ENCODE peak calls at places on chromosomes 13 and 19, in eight cellular contexts. G is Calu3, F is heart right ventricle, M is neural progenitor cell, Y is progenitor cell of endocrine pancreas, R is pancreas, V is sigmoid colon, K is fibroblast of the aortic adventitia. U is an unnamed sample.

GRCh38 chr13:107969551-107969950 is 245.8 kb downstream of the LIG4 start:
- DNase-seq in G (no peak), F (no peak), M (no peak), Y (no peak), R (no peak), V (no peak), K (no peak), U (no peak)

GRCh38 chr19:46180701-46181385 is 32.8 kb downstream of the IGFL2 start:
- DNase-seq in G (no peak), F (no peak), M (no peak), Y (no peak), R (no peak), V (no peak), K (peak), U (no peak)

GRCh38 chr19:56765107-56765506 is 75.4 kb downstream of the PEG3 start:
- DNase-seq in G (no peak), F (peak), M (no peak), Y (no peak), R (peak), V (peak), K (no peak), U (no peak)

GRCh38 chr19:16851031-16851712 is 22.0 kb downstream of the SIN3B start:
- DNase-seq in G (no peak), F (no peak), M (no peak), Y (no peak), R (no peak), V (no peak), K (no peak), U (no peak)

GRCh38 chr13:46797468-46798237 is 692 bp upstream of the ESD start:
- DNase-seq in G (no peak), F (no peak), M (peak), Y (no peak), R (no peak), V (no peak), K (no peak), U (no peak)

GRCh38 chr19:296476-297225 is 5.4 kb upstream of the PLPP2 start:
- DNase-seq in G (no peak), F (no peak), M (no peak), Y (no peak), R (no peak), V (peak), K (no peak), U (no peak)

GRCh38 chr13:113973218-113974164 is at the start of gene C13orf46:
- DNase-seq in G (no peak), F (no peak), M (no peak), Y (no peak), R (peak), V (peak), K (no peak), U (peak)

GRCh38 chr13:50715402-50716146 is 127.9 kb downstream of the DLEU7 start:
- DNase-seq in G (no peak), F (peak), M (no peak), Y (no peak), R (no peak), V (peak), K (no peak), U (no peak)

GRCh38 chr19:50478901-50479715 is 2.5 kb upstream of the GARIN5A start:
- DNase-seq in G (peak), F (no peak), M (peak), Y (no peak), R (no peak), V (no peak), K (peak), U (no peak)

GRCh38 chr13:74251778-74252519 is 117.7 kb upstream of the KLF12 start:
- DNase-seq in G (no peak), F (no peak), M (no peak), Y (no peak), R (no peak), V (no peak), K (peak), U (no peak)

GRCh38 chr19:2051771-2052704 is 994 bp upstream of the MKNK2 start:
- DNase-seq in G (no peak), F (peak), M (no peak), Y (no peak), R (peak), V (peak), K (peak), U (no peak)

GRCh38 chr19:35151273-35152065 is 3.1 kb upstream of the FXYD5 start:
- DNase-seq in G (no peak), F (no peak), M (no peak), Y (no peak), R (no peak), V (no peak), K (no peak), U (no peak)

GRCh38 chr19:10769533-10770491 is 51.9 kb downstream of the DNM2 start:
- DNase-seq in G (no peak), F (peak), M (peak), Y (no peak), R (peak), V (peak), K (peak), U (no peak)

GRCh38 chr19:6501740-6502648 is at the start of gene TUBB4A:
- DNase-seq in G (peak), F (peak), M (peak), Y (peak), R (peak), V (no peak), K (no peak), U (no peak)

GRCh38 chr13:20424959-20425358 is 100.7 kb downstream of the CRYL1 start:
- DNase-seq in G (no peak), F (no peak), M (no peak), Y (no peak), R (no peak), V (no peak), K (peak), U (no peak)

GRCh38 chr19:5997371-5997770 is 19.4 kb upstream of the RANBP3 start:
- DNase-seq in G (no peak), F (no peak), M (peak), Y (no peak), R (no peak), V (no peak), K (no peak), U (no peak)

GRCh38 chr13:101706651-101707050 is 254.2 kb downstream of the ITGBL1 start:
- DNase-seq in G (no peak), F (no peak), M (no peak), Y (no peak), R (no peak), V (no peak), K (peak), U (no peak)

GRCh38 chr13:66509176-66509575 is 721.0 kb downstream of the PCDH9 start:
- DNase-seq in G (no peak), F (no peak), M (no peak), Y (no peak), R (no peak), V (no peak), K (no peak), U (no peak)

GRCh38 chr19:49114630-49115363 is 627 bp downstream of the LIN7B start:
- DNase-seq in G (peak), F (peak), M (peak), Y (peak), R (peak), V (peak), K (peak), U (peak)

GRCh38 chr19:55418185-55418584 is 10.6 kb upstream of the UBE2S start:
- DNase-seq in G (peak), F (no peak), M (peak), Y (peak), R (no peak), V (no peak), K (peak), U (peak)

GRCh38 chr13:98413796-98414195 is 163.1 kb downstream of the STK24 start:
- DNase-seq in G (no peak), F (no peak), M (no peak), Y (no peak), R (no peak), V (no peak), K (no peak), U (no peak)

GRCh38 chr19:37977992-37978391 is 71.0 kb downstream of the SIPA1L3 start:
- DNase-seq in G (no peak), F (no peak), M (peak), Y (no peak), R (no peak), V (no peak), K (peak), U (no peak)

GRCh38 chr13:41352935-41353801 is 42.1 kb downstream of the NAA16 start:
- DNase-seq in G (peak), F (no peak), M (peak), Y (no peak), R (no peak), V (no peak), K (peak), U (peak)

GRCh38 chr19:39277598-39277997 is 9.4 kb downstream of the IFNL2 start:
- DNase-seq in G (peak), F (no peak), M (no peak), Y (no peak), R (no peak), V (no peak), K (peak), U (no peak)

GRCh38 chr13:19089315-19089714 is 92.3 kb downstream of the TUBA3C start:
- DNase-seq in G (no peak), F (no peak), M (no peak), Y (no peak), R (no peak), V (no peak), K (no peak), U (no peak)

DNA sequence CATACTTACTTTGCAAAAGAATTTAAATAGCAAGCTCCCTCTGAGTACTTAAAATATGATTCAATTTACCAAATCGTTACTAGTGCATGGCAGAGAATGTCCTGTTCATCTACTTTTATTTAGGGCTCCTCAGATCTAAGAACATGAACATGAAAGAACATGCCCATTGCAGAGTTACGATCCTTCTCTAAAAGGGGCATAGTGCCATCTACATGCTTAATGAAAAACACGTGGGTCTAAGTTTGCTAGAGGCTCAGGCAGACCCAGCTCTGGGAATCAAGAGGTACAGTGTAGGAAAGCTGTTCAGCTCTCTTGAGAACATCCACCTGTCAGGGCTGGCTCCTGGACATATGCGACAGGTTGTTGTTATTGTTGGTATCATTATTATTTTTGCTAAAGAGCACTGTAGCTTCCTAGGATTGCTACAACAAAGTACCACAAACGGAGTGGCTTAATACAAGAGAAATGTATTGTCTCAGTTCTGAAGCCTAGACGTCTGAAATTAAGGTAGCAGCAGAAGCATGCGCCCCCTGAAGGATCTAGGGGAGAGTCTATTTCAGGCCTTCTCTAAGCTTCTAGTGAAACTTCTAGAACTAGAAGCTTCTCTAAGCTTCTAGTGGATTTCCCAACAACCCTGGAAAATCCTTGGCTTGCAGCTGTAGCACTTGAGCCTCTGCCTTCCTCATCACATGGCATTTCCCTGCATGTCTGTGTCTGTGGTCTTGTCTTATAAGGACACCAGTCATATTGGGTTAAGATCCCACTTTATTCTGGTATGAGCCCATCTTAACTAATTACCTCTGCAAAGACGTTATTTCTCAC is 133.9 kb downstream of the DCT start:
- DNase-seq in G (no peak), F (no peak), M (no peak), Y (no peak), R (no peak), V (no peak), K (peak), U (no peak)
- TF ChIP-seq CTCF in G (no peak), F (no peak), M (no peak), Y (no peak), R (no peak), V (no peak), K (peak), U (no peak)

GRCh38 chr19:18279516-18280246 is 1.7 kb downstream of the JUND start:
- DNase-seq in G (peak), F (peak), M (peak), Y (peak), R (peak), V (peak), K (peak), U (peak)
- TF ChIP-seq CTCF in G (peak), F (peak), M (peak), Y (peak), R (peak), V (peak), K (peak), U (peak)

GRCh38 chr19:18440421-18440877 is 2.5 kb upstream of the ISYNA1 start:
- DNase-seq in G (peak), F (no peak), M (no peak), Y (no peak), R (no peak), V (no peak), K (no peak), U (no peak)
- TF ChIP-seq CTCF in G (no peak), F (peak), M (peak), Y (peak), R (no peak), V (no peak), K (no peak), U (no peak)

GRCh38 chr19:3250675-3251074 is 26.2 kb downstream of the CELF5 start:
- DNase-seq in G (peak), F (no peak), M (no peak), Y (no peak), R (no peak), V (no peak), K (peak), U (no peak)
- TF ChIP-seq CTCF in G (no peak), F (peak), M (peak), Y (peak), R (peak), V (no peak), K (peak), U (peak)

U was measured in mesothelial cell of epicardium.